ENCODE peak calls at places on chromosomes 3 and 15, in eight cellular contexts. One of them, this sample, is unnamed.

GRCh38 chr3:156017636-156018035 is 102.7 kb upstream of the KCNAB1 start:
- DNase-seq in HepG2: no peak
- DNase-seq in IMR-90: no peak
- DNase-seq in K562: no peak
- DNase-seq in A549: no peak
- DNase-seq in SK-N-SH: no peak
- DNase-seq in HCT116: no peak
- DNase-seq in GM12878: no peak
- DNase-seq in this sample: no peak

GRCh38 chr3:15291589-15292541 is 40.5 kb downstream of the SH3BP5 start:
- DNase-seq in GM12878: peak
- DNase-seq in SK-N-SH: no peak
- DNase-seq in HepG2: no peak
- DNase-seq in A549: no peak
- DNase-seq in HCT116: no peak
- DNase-seq in IMR-90: no peak
- DNase-seq in K562: peak
- DNase-seq in this sample: no peak

GRCh38 chr3:148612278-148612677 is 85.4 kb upstream of the AGTR1 start:
- DNase-seq in HCT116: no peak
- DNase-seq in GM12878: no peak
- DNase-seq in HepG2: no peak
- DNase-seq in A549: no peak
- DNase-seq in K562: no peak
- DNase-seq in SK-N-SH: no peak
- DNase-seq in IMR-90: no peak
- DNase-seq in this sample: no peak

GRCh38 chr3:50651875-50652529 is 22.7 kb upstream of the DOCK3 start:
- DNase-seq in HCT116: no peak
- DNase-seq in GM12878: no peak
- DNase-seq in A549: no peak
- DNase-seq in SK-N-SH: no peak
- DNase-seq in K562: no peak
- DNase-seq in HepG2: no peak
- DNase-seq in IMR-90: no peak
- DNase-seq in this sample: no peak

GRCh38 chr3:115279939-115280338 is 132.9 kb upstream of the ZBTB20 start:
- DNase-seq in HepG2: no peak
- DNase-seq in SK-N-SH: no peak
- DNase-seq in GM12878: no peak
- DNase-seq in IMR-90: peak
- DNase-seq in K562: no peak
- DNase-seq in HCT116: no peak
- DNase-seq in A549: no peak
- DNase-seq in this sample: no peak

GRCh38 chr3:126451511-126451910 is 24.2 kb downstream of the ZXDC start:
- DNase-seq in GM12878: no peak
- DNase-seq in A549: no peak
- DNase-seq in HepG2: no peak
- DNase-seq in K562: no peak
- DNase-seq in HCT116: no peak
- DNase-seq in SK-N-SH: no peak
- DNase-seq in IMR-90: no peak
- DNase-seq in this sample: no peak

GRCh38 chr3:29347412-29347811 is 66.5 kb downstream of the RBMS3 start:
- DNase-seq in K562: no peak
- DNase-seq in HepG2: no peak
- DNase-seq in HCT116: no peak
- DNase-seq in SK-N-SH: no peak
- DNase-seq in A549: no peak
- DNase-seq in GM12878: no peak
- DNase-seq in IMR-90: no peak
- DNase-seq in this sample: no peak

GRCh38 chr15:96551196-96551595 is 220.7 kb downstream of the NR2F2 start:
- DNase-seq in HCT116: no peak
- DNase-seq in HepG2: no peak
- DNase-seq in SK-N-SH: no peak
- DNase-seq in A549: no peak
- DNase-seq in IMR-90: no peak
- DNase-seq in GM12878: no peak
- DNase-seq in K562: no peak
- DNase-seq in this sample: no peak

GRCh38 chr15:89445553-89445952 is 50.8 kb downstream of the RHCG start:
- DNase-seq in GM12878: no peak
- DNase-seq in A549: no peak
- DNase-seq in HCT116: no peak
- DNase-seq in SK-N-SH: no peak
- DNase-seq in K562: no peak
- DNase-seq in HepG2: no peak
- DNase-seq in IMR-90: no peak
- DNase-seq in this sample: no peak

GRCh38 chr3:29718661-29719065 is 437.8 kb downstream of the RBMS3 start:
- DNase-seq in HepG2: no peak
- DNase-seq in K562: no peak
- DNase-seq in IMR-90: peak
- DNase-seq in SK-N-SH: no peak
- DNase-seq in GM12878: no peak
- DNase-seq in A549: no peak
- DNase-seq in HCT116: no peak
- DNase-seq in this sample: no peak

GRCh38 chr3:90092994-90093393 is 985.6 kb downstream of the EPHA3 start:
- DNase-seq in A549: no peak
- DNase-seq in HepG2: peak
- DNase-seq in HCT116: no peak
- DNase-seq in IMR-90: peak
- DNase-seq in K562: no peak
- DNase-seq in SK-N-SH: peak
- DNase-seq in GM12878: no peak
- DNase-seq in this sample: no peak

GRCh38 chr15:26453914-26454313 is 319.0 kb downstream of the GABRB3 start:
- DNase-seq in HCT116: no peak
- DNase-seq in A549: no peak
- DNase-seq in K562: no peak
- DNase-seq in SK-N-SH: no peak
- DNase-seq in IMR-90: no peak
- DNase-seq in HepG2: no peak
- DNase-seq in GM12878: no peak
- DNase-seq in this sample: no peak

GRCh38 chr3:126340081-126340511 is 17.1 kb downstream of the KLF15 start:
- DNase-seq in HepG2: no peak
- DNase-seq in SK-N-SH: no peak
- DNase-seq in IMR-90: no peak
- DNase-seq in GM12878: no peak
- DNase-seq in A549: no peak
- DNase-seq in K562: no peak
- DNase-seq in HCT116: no peak
- DNase-seq in this sample: no peak

GRCh38 chr3:107868449-107868848 is 222.4 kb downstream of the CD47 start:
- DNase-seq in A549: no peak
- DNase-seq in SK-N-SH: no peak
- DNase-seq in HepG2: no peak
- DNase-seq in IMR-90: no peak
- DNase-seq in HCT116: no peak
- DNase-seq in GM12878: no peak
- DNase-seq in K562: no peak
- DNase-seq in this sample: no peak

GRCh38 chr15:65028338-65028737 is 1.1 kb downstream of the MTFMT start:
- DNase-seq in HCT116: no peak
- DNase-seq in GM12878: no peak
- DNase-seq in IMR-90: no peak
- DNase-seq in SK-N-SH: no peak
- DNase-seq in HepG2: no peak
- DNase-seq in A549: no peak
- DNase-seq in K562: no peak
- DNase-seq in this sample: no peak
- TF ChIP-seq RAD21 in HCT116: no peak
- TF ChIP-seq RAD21 in GM12878: no peak
- TF ChIP-seq RAD21 in IMR-90: no peak
- TF ChIP-seq RAD21 in SK-N-SH: no peak
- TF ChIP-seq RAD21 in HepG2: no peak
- TF ChIP-seq RAD21 in A549: no peak
- TF ChIP-seq RAD21 in K562: no peak
- TF ChIP-seq RAD21 in this sample: no peak

GRCh38 chr3:150783920-150784746 is 21.2 kb upstream of the SIAH2 start:
- DNase-seq in IMR-90: no peak
- DNase-seq in HepG2: no peak
- DNase-seq in GM12878: no peak
- DNase-seq in SK-N-SH: no peak
- DNase-seq in HCT116: no peak
- DNase-seq in K562: no peak
- DNase-seq in A549: no peak
- DNase-seq in this sample: no peak

GRCh38 chr3:150787741-150788370 is 24.9 kb upstream of the SIAH2 start:
- DNase-seq in A549: peak
- DNase-seq in K562: peak
- DNase-seq in IMR-90: peak
- DNase-seq in HepG2: peak
- DNase-seq in GM12878: no peak
- DNase-seq in SK-N-SH: peak
- DNase-seq in HCT116: peak
- DNase-seq in this sample: no peak

GRCh38 chr3:150783334-150783733 is 20.4 kb upstream of the SIAH2 start:
- DNase-seq in GM12878: no peak
- DNase-seq in HepG2: no peak
- DNase-seq in HCT116: no peak
- DNase-seq in SK-N-SH: no peak
- DNase-seq in K562: no peak
- DNase-seq in IMR-90: no peak
- DNase-seq in A549: no peak
- DNase-seq in this sample: no peak

GRCh38 chr3:150784747-150785125 is 21.8 kb upstream of the SIAH2 start:
- DNase-seq in IMR-90: no peak
- DNase-seq in A549: no peak
- DNase-seq in HepG2: no peak
- DNase-seq in GM12878: no peak
- DNase-seq in HCT116: no peak
- DNase-seq in SK-N-SH: no peak
- DNase-seq in K562: no peak
- DNase-seq in this sample: no peak

DNA sequence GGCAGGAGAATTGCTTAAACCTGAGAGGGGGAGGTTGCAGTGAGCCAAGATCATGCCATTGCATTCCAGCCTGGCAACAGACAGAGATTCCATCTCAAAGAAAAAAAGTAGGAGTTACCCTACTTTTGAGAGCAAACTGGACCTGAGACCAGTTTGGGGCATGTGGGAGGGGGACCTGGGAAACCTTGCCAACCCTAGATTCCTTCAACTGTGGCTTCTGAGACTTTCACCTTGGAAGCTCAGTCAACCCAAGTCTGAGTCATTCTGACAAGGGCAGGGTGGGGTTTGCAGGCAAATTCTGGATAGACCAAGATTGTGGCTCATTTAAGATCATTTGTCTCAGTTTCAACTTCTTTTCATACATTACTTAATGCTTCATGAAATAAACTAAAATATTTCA is 23.8 kb upstream of the SIAH2 start:
- DNase-seq in HepG2: no peak
- DNase-seq in IMR-90: no peak
- DNase-seq in HCT116: no peak
- DNase-seq in K562: no peak
- DNase-seq in GM12878: no peak
- DNase-seq in SK-N-SH: no peak
- DNase-seq in A549: no peak
- DNase-seq in this sample: no peak
- TF ChIP-seq RAD21 in HepG2: no peak
- TF ChIP-seq RAD21 in IMR-90: no peak
- TF ChIP-seq RAD21 in HCT116: no peak
- TF ChIP-seq RAD21 in K562: no peak
- TF ChIP-seq RAD21 in GM12878: no peak
- TF ChIP-seq RAD21 in SK-N-SH: no peak
- TF ChIP-seq RAD21 in A549: no peak
- TF ChIP-seq RAD21 in this sample: no peak

DNA sequence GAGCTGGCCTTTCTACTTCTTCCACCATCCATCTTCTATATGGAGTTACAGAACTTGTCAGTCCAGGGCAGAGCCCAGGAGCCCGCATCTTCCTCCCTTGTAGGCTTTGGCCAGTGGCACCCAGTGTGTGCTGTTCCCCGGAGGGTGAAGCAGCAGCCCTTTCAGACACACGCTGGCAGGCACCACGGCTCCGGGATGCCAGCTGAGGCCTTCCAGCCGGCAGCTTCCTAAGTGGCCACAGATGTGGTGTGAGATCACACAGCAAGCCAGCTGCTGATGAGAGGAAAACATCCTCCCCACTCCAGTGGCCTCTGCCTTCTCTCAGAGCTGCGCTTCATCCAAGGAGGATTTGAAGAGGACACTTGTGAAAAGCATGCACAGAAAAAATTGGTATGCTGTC is 24.1 kb downstream of the CRABP1 start:
- DNase-seq in IMR-90: no peak
- DNase-seq in K562: no peak
- DNase-seq in A549: no peak
- DNase-seq in HepG2: no peak
- DNase-seq in HCT116: no peak
- DNase-seq in SK-N-SH: peak
- DNase-seq in GM12878: no peak
- DNase-seq in this sample: no peak
- TF ChIP-seq RAD21 in IMR-90: no peak
- TF ChIP-seq RAD21 in K562: no peak
- TF ChIP-seq RAD21 in A549: no peak
- TF ChIP-seq RAD21 in HepG2: no peak
- TF ChIP-seq RAD21 in HCT116: no peak
- TF ChIP-seq RAD21 in SK-N-SH: peak
- TF ChIP-seq RAD21 in GM12878: no peak
- TF ChIP-seq RAD21 in this sample: no peak

GRCh38 chr3:45701167-45701867 is 12.1 kb downstream of the SACM1L start:
- DNase-seq in IMR-90: no peak
- DNase-seq in K562: no peak
- DNase-seq in GM12878: no peak
- DNase-seq in A549: no peak
- DNase-seq in HepG2: no peak
- DNase-seq in HCT116: no peak
- DNase-seq in SK-N-SH: no peak
- DNase-seq in this sample: peak
- TF ChIP-seq RAD21 in IMR-90: no peak
- TF ChIP-seq RAD21 in K562: no peak
- TF ChIP-seq RAD21 in GM12878: no peak
- TF ChIP-seq RAD21 in A549: no peak
- TF ChIP-seq RAD21 in HepG2: no peak
- TF ChIP-seq RAD21 in HCT116: no peak
- TF ChIP-seq RAD21 in SK-N-SH: no peak
- TF ChIP-seq RAD21 in this sample: no peak

DNA sequence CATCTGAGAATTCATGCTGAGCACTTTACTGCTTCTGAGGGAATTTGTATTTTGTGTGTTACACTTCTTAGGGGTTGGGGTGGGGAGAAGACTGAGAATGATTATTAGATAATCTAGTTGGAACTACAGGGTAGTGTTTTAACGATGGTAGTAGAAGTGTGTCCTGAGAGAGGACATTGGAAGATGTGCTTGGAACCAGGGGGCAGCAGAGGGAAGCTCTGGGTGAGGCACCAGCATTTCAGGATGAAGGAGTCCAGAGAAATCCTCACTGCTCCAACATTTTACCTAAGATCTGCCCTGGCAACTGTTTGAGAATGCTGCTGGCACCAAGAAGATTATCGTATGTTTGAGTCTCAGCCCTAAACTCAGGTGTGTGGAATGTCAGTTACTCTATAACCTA is 145.5 kb downstream of the SQOR start:
- DNase-seq in HCT116: no peak
- DNase-seq in HepG2: no peak
- DNase-seq in IMR-90: no peak
- DNase-seq in SK-N-SH: no peak
- DNase-seq in K562: no peak
- DNase-seq in GM12878: no peak
- DNase-seq in A549: no peak
- DNase-seq in this sample: no peak
- TF ChIP-seq RAD21 in HCT116: no peak
- TF ChIP-seq RAD21 in HepG2: no peak
- TF ChIP-seq RAD21 in IMR-90: no peak
- TF ChIP-seq RAD21 in SK-N-SH: no peak
- TF ChIP-seq RAD21 in K562: no peak
- TF ChIP-seq RAD21 in GM12878: no peak
- TF ChIP-seq RAD21 in A549: no peak
- TF ChIP-seq RAD21 in this sample: peak